ENCODE peak calls at places on chromosome X, in six cellular contexts. A is mesenchymal stem cell, M is IMR-90, P is H9, D is H1, S is neuronal stem cell. I is an unnamed sample.

GRCh38 chrX:130413415-130413814 is 11.6 kb downstream of the RBMX2 start:
- DNase-seq in A (peak), M (no peak), P (no peak), D (no peak), S (no peak), I (no peak)

GRCh38 chrX:68833855-68834331 is 5.1 kb downstream of the EFNB1 start:
- DNase-seq in A (no peak), M (no peak), P (peak), D (no peak), S (no peak), I (no peak)

GRCh38 chrX:139815771-139816170 is 107.8 kb upstream of the MCF2 start:
- DNase-seq in A (no peak), M (no peak), P (no peak), D (no peak), S (no peak), I (no peak)

GRCh38 chrX:53320543-53321215 is 39.3 kb upstream of the IQSEC2 start:
- DNase-seq in A (no peak), M (no peak), P (no peak), D (no peak), S (no peak), I (no peak)

GRCh38 chrX:118751950-118752783 is 24.8 kb downstream of the IL13RA1 start:
- DNase-seq in A (no peak), M (no peak), P (no peak), D (no peak), S (no peak), I (no peak)

GRCh38 chrX:45767021-45767491 is 566.4 kb upstream of the DIPK2B start:
- DNase-seq in A (peak), M (peak), P (no peak), D (no peak), S (no peak), I (no peak)

GRCh38 chrX:31860686-31861085 is 788.8 kb upstream of the FTHL17 start:
- DNase-seq in A (no peak), M (no peak), P (no peak), D (no peak), S (no peak), I (no peak)

GRCh38 chrX:16665089-16665488 is 15.1 kb downstream of the S100G start:
- DNase-seq in A (peak), M (peak), P (no peak), D (no peak), S (no peak), I (no peak)

GRCh38 chrX:14922437-14922836 is 49.2 kb downstream of the MOSPD2 start:
- DNase-seq in A (peak), M (peak), P (no peak), D (no peak), S (no peak), I (no peak)

GRCh38 chrX:105837227-105837626 is 14.9 kb downstream of the NRK start:
- DNase-seq in A (peak), M (peak), P (no peak), D (no peak), S (no peak), I (no peak)

GRCh38 chrX:47574096-47574553 is 8.1 kb upstream of the TIMP1 start:
- DNase-seq in A (peak), M (no peak), P (no peak), D (no peak), S (no peak), I (no peak)
- H3K4ac ChIP-seq in A (peak), M (peak), P (no peak), D (no peak), S (no peak), I (peak)

GRCh38 chrX:121958886-121959285 is 911.5 kb downstream of the GLUD2 start:
- DNase-seq in A (no peak), M (no peak), P (no peak), D (no peak), S (no peak), I (no peak)
- H2BK120ac ChIP-seq in A (no peak), M (no peak), P (no peak), D (no peak), S (no peak), I (no peak)

GRCh38 chrX:109931677-109932076 is 71.2 kb upstream of the TMEM164 start:
- DNase-seq in A (no peak), M (no peak), P (no peak), D (no peak), S (no peak), I (no peak)
- H2BK15ac ChIP-seq in A (no peak), M (no peak), P (no peak), D (no peak), S (no peak), I (no peak)

GRCh38 chrX:9862525-9862924 is 76.3 kb downstream of the SHROOM2 start:
- DNase-seq in A (no peak), M (no peak), P (no peak), D (no peak), S (no peak), I (no peak)

GRCh38 chrX:9861711-9862110 is 75.5 kb downstream of the SHROOM2 start:
- DNase-seq in A (no peak), M (no peak), P (no peak), D (no peak), S (no peak), I (no peak)

GRCh38 chrX:9860826-9861225 is 74.6 kb downstream of the SHROOM2 start:
- DNase-seq in A (no peak), M (no peak), P (no peak), D (no peak), S (no peak), I (no peak)

GRCh38 chrX:9864011-9864410 is 77.8 kb downstream of the SHROOM2 start:
- DNase-seq in A (no peak), M (no peak), P (no peak), D (no peak), S (no peak), I (peak)

DNA sequence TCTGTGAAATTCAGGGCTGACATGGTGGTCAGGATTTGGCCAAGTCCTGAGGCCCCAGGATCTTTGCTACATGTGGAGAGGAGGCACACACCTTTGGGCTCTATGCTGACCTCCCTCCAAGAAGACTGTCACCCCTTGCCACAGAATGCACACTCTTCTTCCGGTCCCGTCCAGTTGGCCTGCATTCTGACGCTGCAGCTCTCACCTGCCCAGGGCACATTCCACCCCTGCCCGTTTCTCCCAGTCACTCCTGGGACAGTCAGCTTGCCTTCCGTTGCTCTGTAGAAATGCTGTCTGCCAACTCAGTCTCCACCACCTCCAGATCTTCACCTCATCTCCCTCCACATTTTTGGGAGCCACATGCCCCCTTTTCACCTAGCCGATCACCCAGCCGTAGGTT is 76.7 kb downstream of the SHROOM2 start:
- DNase-seq in A (no peak), M (no peak), P (no peak), D (no peak), S (no peak), I (no peak)
- H3K4ac ChIP-seq in A (no peak), M (no peak), P (no peak), D (no peak), S (no peak), I (no peak)

DNA sequence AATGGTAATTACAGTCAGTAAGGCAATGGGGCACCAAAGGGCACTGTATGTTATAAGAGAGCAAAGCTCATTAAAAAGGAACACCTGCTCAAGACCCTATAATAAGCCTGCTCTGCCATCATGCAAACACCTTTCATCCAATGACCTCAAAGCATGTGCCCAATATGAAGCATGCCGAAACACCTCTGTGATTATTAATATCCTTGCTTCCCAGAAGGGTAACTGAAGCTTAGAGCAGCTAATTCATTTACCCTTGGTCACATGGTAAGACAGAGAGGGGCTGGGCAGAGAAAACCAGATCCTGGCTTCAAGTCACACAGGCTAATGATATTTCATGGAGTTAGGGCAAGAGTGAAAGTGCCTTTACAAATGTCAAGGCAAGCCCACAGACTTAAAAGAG is 5.7 kb downstream of the AMOT start:
- DNase-seq in A (no peak), M (no peak), P (no peak), D (no peak), S (no peak), I (no peak)
- H2BK120ac ChIP-seq in A (no peak), M (peak), P (no peak), D (no peak), S (no peak), I (no peak)

GRCh38 chrX:23766650-23767551 is 16.1 kb upstream of the SAT1 start:
- DNase-seq in A (no peak), M (no peak), P (peak), D (no peak), S (no peak), I (no peak)
- H2BK15ac ChIP-seq in A (no peak), M (no peak), P (no peak), D (no peak), S (no peak), I (no peak)

GRCh38 chrX:48575642-48576041 is 1.4 kb downstream of the RBM3 start:
- DNase-seq in A (no peak), M (no peak), P (no peak), D (no peak), S (no peak), I (no peak)
- H3K4ac ChIP-seq in A (no peak), M (peak), P (no peak), D (no peak), S (no peak), I (no peak)

GRCh38 chrX:56468441-56468840 is 95.0 kb upstream of the UBQLN2 start:
- DNase-seq in A (no peak), M (no peak), P (no peak), D (no peak), S (no peak), I (no peak)
- H2BK120ac ChIP-seq in A (no peak), M (no peak), P (no peak), D (no peak), S (no peak), I (no peak)

I was measured in mesendoderm.